ENCODE peak calls at places on chromosomes 12 and 14, in four cellular contexts. S is activated CD4-positive, alpha-beta T cell treated with anti-CD3 and anti-CD28 coated beads, Interleukin-2, amount 50 U/mL, for 1 hour; I is NCI-H524; G is NCI-H1105. P is an unnamed sample.

GRCh38 chr14:92321701-92322100 is 1.3 kb upstream of the SLC24A4 start:
- DNase-seq in S (no peak), I (no peak), G (no peak), P (no peak)

GRCh38 chr12:41932470-41932991 is 212.1 kb downstream of the GXYLT1 start:
- DNase-seq in S (no peak), I (peak; percentile 56), G (peak; percentile 98), P (peak; percentile 87)

GRCh38 chr12:70255311-70255710 is 12.1 kb downstream of the CNOT2 start:
- DNase-seq in S (no peak), G (no peak), I (no peak), P (no peak)

GRCh38 chr14:68440776-68441175 is 352.1 kb downstream of the ZFP36L1 start:
- DNase-seq in S (no peak), I (no peak), G (no peak), P (no peak)

GRCh38 chr14:98592611-98593170 is 679.3 kb downstream of the BCL11B start:
- DNase-seq in S (no peak), G (no peak), I (peak; percentile 57), P (no peak)

GRCh38 chr12:68534108-68534507 is 76.6 kb upstream of the RAP1B start:
- DNase-seq in G (no peak), I (no peak), S (no peak), P (no peak)

GRCh38 chr12:29640589-29641345 is 143.0 kb downstream of the TMTC1 start:
- DNase-seq in G (no peak), S (no peak), I (no peak), P (no peak)

GRCh38 chr14:105879503-105879866 is 353.1 kb downstream of the TMEM121 start:
- DNase-seq in S (no peak), I (no peak), G (no peak), P (no peak)

GRCh38 chr12:131929530-131930456 is 717 bp downstream of the PUS1 start:
- DNase-seq in I (no peak), S (peak; percentile 39), G (no peak), P (no peak)

GRCh38 chr12:92063641-92064040 is 82.0 kb downstream of the BTG1 start:
- DNase-seq in S (no peak), G (no peak), I (peak; percentile 24), P (no peak)

GRCh38 chr12:68980476-68981212 is 47.7 kb upstream of the CPM start:
- DNase-seq in S (no peak), G (no peak), I (no peak), P (no peak)

GRCh38 chr12:62604373-62604772 is 137.7 kb downstream of the MON2 start:
- DNase-seq in G (no peak), S (no peak), I (no peak), P (no peak)

P was measured in NCI-H2171.